ENCODE peak calls at places on chromosomes 2 and 18, in seven cellular contexts. K, V, G, S, J, W and D are unnamed samples.

GRCh38 chr2:168392031-168392430 is 64.0 kb upstream of the CERS6 start:
- DNase-seq in K (no peak), V (peak), G (no peak), S (no peak), J (no peak), W (no peak), D (no peak)

GRCh38 chr2:64866797-64867196 is 122.4 kb upstream of the SLC1A4 start:
- DNase-seq in K (no peak), V (peak), G (no peak), S (peak), J (peak), W (no peak), D (no peak)

GRCh38 chr2:83168377-83168776 is 1290.7 kb downstream of the SUCLG1 start:
- DNase-seq in K (no peak), V (no peak), G (no peak), S (no peak), J (no peak), W (no peak), D (no peak)

GRCh38 chr2:199977984-199978415 is 22.6 kb downstream of the MAIP1 start:
- DNase-seq in K (peak), V (peak), G (no peak), S (peak), J (peak), W (no peak), D (no peak)

GRCh38 chr2:144998435-144998834 is 478.5 kb upstream of the ZEB2 start:
- DNase-seq in K (no peak), V (no peak), G (no peak), S (peak), J (no peak), W (no peak), D (no peak)

GRCh38 chr2:174341995-174342571 is 7.3 kb downstream of the SP9 start:
- DNase-seq in K (no peak), V (no peak), G (no peak), S (no peak), J (no peak), W (peak), D (no peak)

GRCh38 chr2:142321706-142322280 is 191.0 kb upstream of the LRP1B start:
- DNase-seq in K (no peak), V (peak), G (no peak), S (no peak), J (no peak), W (no peak), D (no peak)

GRCh38 chr2:124325667-124326425 is 300.8 kb downstream of the CNTNAP5 start:
- DNase-seq in K (no peak), V (no peak), G (no peak), S (peak), J (no peak), W (no peak), D (no peak)

GRCh38 chr18:59233017-59233410 is 13.1 kb downstream of the GRP start:
- DNase-seq in K (no peak), V (no peak), G (no peak), S (no peak), J (no peak), W (no peak), D (no peak)

GRCh38 chr18:25538175-25538922 is 186.4 kb upstream of the ZNF521 start:
- DNase-seq in K (no peak), V (no peak), G (no peak), S (no peak), J (no peak), W (no peak), D (no peak)

GRCh38 chr18:1438458-1438910 is 533.8 kb downstream of the ADCYAP1 start:
- DNase-seq in K (no peak), V (no peak), G (no peak), S (peak), J (no peak), W (no peak), D (no peak)

GRCh38 chr2:107618769-107619168 is 207.9 kb upstream of the RGPD4 start:
- DNase-seq in K (no peak), V (no peak), G (no peak), S (no peak), J (no peak), W (no peak), D (no peak)

GRCh38 chr2:187390891-187391290 is 57.2 kb downstream of the CALCRL start:
- DNase-seq in K (peak), V (peak), G (no peak), S (peak), J (no peak), W (no peak), D (no peak)

GRCh38 chr2:1602359-1603010 is 141.8 kb downstream of the PXDN start:
- DNase-seq in K (no peak), V (no peak), G (no peak), S (no peak), J (no peak), W (no peak), D (no peak)

GRCh38 chr2:40625849-40626248 is 174.0 kb upstream of the SLC8A1 start:
- DNase-seq in K (no peak), V (peak), G (no peak), S (peak), J (no peak), W (no peak), D (no peak)

GRCh38 chr2:96856776-96857673 is 791 bp downstream of the ANKRD39 start:
- DNase-seq in K (no peak), V (no peak), G (no peak), S (no peak), J (peak), W (peak), D (no peak)

GRCh38 chr18:26190506-26190905 is 35.7 kb upstream of the TAF4B start:
- DNase-seq in K (no peak), V (no peak), G (no peak), S (no peak), J (peak), W (no peak), D (no peak)

GRCh38 chr18:60508108-60508507 is 135.5 kb upstream of the MC4R start:
- DNase-seq in K (no peak), V (no peak), G (no peak), S (no peak), J (no peak), W (no peak), D (no peak)

GRCh38 chr2:208984376-208985100 is 439.3 kb upstream of the MAP2 start:
- DNase-seq in K (peak), V (peak), G (no peak), S (no peak), J (no peak), W (no peak), D (no peak)

GRCh38 chr2:232543928-232544631 is 4.6 kb downstream of the CHRNG start:
- DNase-seq in K (no peak), V (no peak), G (no peak), S (no peak), J (no peak), W (no peak), D (no peak)

GRCh38 chr2:66171530-66171929 is 263.4 kb upstream of the MEIS1 start:
- DNase-seq in K (no peak), V (no peak), G (no peak), S (no peak), J (no peak), W (no peak), D (no peak)

GRCh38 chr2:21822505-21822904 is 698.7 kb downstream of the TDRD15 start:
- DNase-seq in K (no peak), V (no peak), G (no peak), S (no peak), J (no peak), W (no peak), D (no peak)

GRCh38 chr2:205656426-205656795 is 25.9 kb upstream of the NRP2 start:
- DNase-seq in K (no peak), V (no peak), G (no peak), S (no peak), J (no peak), W (no peak), D (no peak)

GRCh38 chr18:32629292-32629691 is 143.5 kb downstream of the KLHL14 start:
- DNase-seq in K (no peak), V (no peak), G (no peak), S (no peak), J (no peak), W (no peak), D (no peak)

GRCh38 chr2:8433390-8433789 is 248.5 kb upstream of the ID2 start:
- DNase-seq in K (no peak), V (no peak), G (no peak), S (no peak), J (no peak), W (no peak), D (no peak)

GRCh38 chr18:1018211-1018651 is 113.6 kb downstream of the ADCYAP1 start:
- DNase-seq in K (no peak), V (peak), G (no peak), S (peak), J (no peak), W (peak), D (no peak)

GRCh38 chr2:56522605-56523089 is 338.9 kb downstream of the CCDC85A start:
- DNase-seq in K (peak), V (peak), G (no peak), S (peak), J (no peak), W (no peak), D (no peak)

GRCh38 chr18:3906072-3906471 is 456.1 kb downstream of the TGIF1 start:
- DNase-seq in K (no peak), V (peak), G (no peak), S (no peak), J (no peak), W (no peak), D (no peak)

GRCh38 chr2:136008205-136008865 is 22.9 kb upstream of the DARS1 start:
- DNase-seq in K (no peak), V (no peak), G (peak), S (no peak), J (peak), W (no peak), D (no peak)

GRCh38 chr2:192960945-192961344 is 766.2 kb upstream of the TMEFF2 start:
- DNase-seq in K (no peak), V (peak), G (no peak), S (no peak), J (no peak), W (no peak), D (no peak)

GRCh38 chr18:55401638-55402191 is 186.3 kb downstream of the TCF4 start:
- DNase-seq in K (no peak), V (peak), G (no peak), S (no peak), J (no peak), W (peak), D (no peak)

GRCh38 chr18:72762505-72763122 is 105.2 kb downstream of the NETO1 start:
- DNase-seq in K (peak), V (peak), G (no peak), S (peak), J (no peak), W (peak), D (no peak)

GRCh38 chr2:61978522-61978921 is 73.0 kb downstream of the COMMD1 start:
- DNase-seq in K (no peak), V (no peak), G (no peak), S (no peak), J (peak), W (no peak), D (no peak)

GRCh38 chr2:16900405-16901025 is 234.9 kb upstream of the CYRIA start:
- DNase-seq in K (peak), V (peak), G (no peak), S (peak), J (no peak), W (peak), D (no peak)

GRCh38 chr2:152743004-152743403 is 24.6 kb downstream of the ARL6IP6 start:
- DNase-seq in K (no peak), V (no peak), G (no peak), S (peak), J (no peak), W (no peak), D (no peak)

GRCh38 chr18:55054591-55054990 is 95.3 kb upstream of the CCDC68 start:
- DNase-seq in K (no peak), V (peak), G (no peak), S (no peak), J (no peak), W (no peak), D (no peak)

GRCh38 chr2:160353166-160353565 is 140.4 kb downstream of the RBMS1 start:
- DNase-seq in K (peak), V (no peak), G (no peak), S (peak), J (no peak), W (no peak), D (no peak)
- TF ChIP-seq CTCF in K (peak), V (no peak), G (no peak), S (peak), J (peak), W (peak), D (no peak)

DNA sequence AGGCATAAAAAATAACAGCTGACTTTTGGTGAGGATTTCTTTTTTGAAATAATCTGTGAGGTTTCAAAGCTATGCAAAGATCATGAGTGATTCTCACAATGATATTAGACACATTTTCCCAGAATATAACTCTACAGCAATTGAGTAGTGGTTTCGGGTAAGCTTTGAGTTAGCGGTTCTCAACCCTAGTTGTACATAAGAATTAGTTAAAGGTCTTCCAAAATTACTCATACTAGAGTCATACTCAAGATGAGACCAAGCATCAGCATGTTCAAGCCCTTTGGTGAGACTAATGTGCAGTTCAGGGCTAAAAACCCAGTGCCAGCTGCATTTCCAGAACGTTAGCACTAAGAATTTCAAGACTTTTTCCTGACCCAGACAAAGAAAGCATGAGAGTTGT is 31.1 kb downstream of the DSG4 start:
- DNase-seq in K (no peak), V (no peak), G (no peak), S (no peak), J (no peak), W (no peak), D (no peak)
- TF ChIP-seq CTCF in K (no peak), V (no peak), G (no peak), S (no peak), J (no peak), W (no peak), D (no peak)

GRCh38 chr18:46567196-46567595 is 89.8 kb downstream of the LOXHD1 start:
- DNase-seq in K (no peak), V (no peak), G (no peak), S (no peak), J (no peak), W (no peak), D (no peak)
- TF ChIP-seq CTCF in K (no peak), V (no peak), G (no peak), S (no peak), J (no peak), W (no peak), D (no peak)

DNA sequence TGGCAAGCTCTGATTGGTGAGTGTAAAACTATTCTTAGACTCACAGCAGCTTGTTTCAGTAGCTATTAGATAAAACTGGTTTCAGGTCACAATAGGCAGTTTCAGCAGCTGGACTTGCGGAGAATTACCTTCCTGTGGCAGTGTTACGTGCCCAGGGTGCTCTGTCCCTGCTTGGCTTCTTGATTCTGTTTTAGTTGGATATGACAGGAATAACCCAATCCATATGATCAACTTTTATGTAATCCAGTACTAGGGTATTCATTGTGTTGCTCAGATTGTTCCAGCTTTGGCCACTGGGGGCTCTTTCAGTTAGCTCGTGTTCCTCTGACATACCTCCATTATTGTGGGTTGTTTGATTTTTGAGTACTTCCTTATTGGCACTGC is 43.1 kb downstream of the INPP4A start:
- DNase-seq in K (peak), V (no peak), G (no peak), S (peak), J (peak), W (peak), D (no peak)
- TF ChIP-seq CTCF in K (peak), V (peak), G (peak), S (peak), J (peak), W (peak), D (no peak)

GRCh38 chr2:176678571-176678970 is 409.3 kb downstream of the MTX2 start:
- DNase-seq in K (no peak), V (no peak), G (no peak), S (no peak), J (no peak), W (no peak), D (no peak)

GRCh38 chr2:176680916-176681315 is 411.7 kb downstream of the MTX2 start:
- DNase-seq in K (no peak), V (no peak), G (no peak), S (peak), J (no peak), W (no peak), D (no peak)

GRCh38 chr2:176677746-176678145 is 408.5 kb downstream of the MTX2 start:
- DNase-seq in K (no peak), V (no peak), G (no peak), S (no peak), J (no peak), W (no peak), D (no peak)

GRCh38 chr2:176681584-176682115 is 412.4 kb downstream of the MTX2 start:
- DNase-seq in K (no peak), V (no peak), G (no peak), S (no peak), J (no peak), W (no peak), D (no peak)

GRCh38 chr2:176679306-176679705 is 410.1 kb downstream of the MTX2 start:
- DNase-seq in K (no peak), V (no peak), G (no peak), S (no peak), J (no peak), W (no peak), D (no peak)
- TF ChIP-seq CTCF in K (no peak), V (no peak), G (no peak), S (no peak), J (no peak), W (peak), D (no peak)

GRCh38 chr2:158723921-158724802 is 71.0 kb upstream of the DAPL1 start:
- DNase-seq in K (peak), V (no peak), G (peak), S (peak), J (no peak), W (peak), D (no peak)
- TF ChIP-seq CTCF in K (peak), V (no peak), G (peak), S (no peak), J (no peak), W (peak), D (no peak)

DNA sequence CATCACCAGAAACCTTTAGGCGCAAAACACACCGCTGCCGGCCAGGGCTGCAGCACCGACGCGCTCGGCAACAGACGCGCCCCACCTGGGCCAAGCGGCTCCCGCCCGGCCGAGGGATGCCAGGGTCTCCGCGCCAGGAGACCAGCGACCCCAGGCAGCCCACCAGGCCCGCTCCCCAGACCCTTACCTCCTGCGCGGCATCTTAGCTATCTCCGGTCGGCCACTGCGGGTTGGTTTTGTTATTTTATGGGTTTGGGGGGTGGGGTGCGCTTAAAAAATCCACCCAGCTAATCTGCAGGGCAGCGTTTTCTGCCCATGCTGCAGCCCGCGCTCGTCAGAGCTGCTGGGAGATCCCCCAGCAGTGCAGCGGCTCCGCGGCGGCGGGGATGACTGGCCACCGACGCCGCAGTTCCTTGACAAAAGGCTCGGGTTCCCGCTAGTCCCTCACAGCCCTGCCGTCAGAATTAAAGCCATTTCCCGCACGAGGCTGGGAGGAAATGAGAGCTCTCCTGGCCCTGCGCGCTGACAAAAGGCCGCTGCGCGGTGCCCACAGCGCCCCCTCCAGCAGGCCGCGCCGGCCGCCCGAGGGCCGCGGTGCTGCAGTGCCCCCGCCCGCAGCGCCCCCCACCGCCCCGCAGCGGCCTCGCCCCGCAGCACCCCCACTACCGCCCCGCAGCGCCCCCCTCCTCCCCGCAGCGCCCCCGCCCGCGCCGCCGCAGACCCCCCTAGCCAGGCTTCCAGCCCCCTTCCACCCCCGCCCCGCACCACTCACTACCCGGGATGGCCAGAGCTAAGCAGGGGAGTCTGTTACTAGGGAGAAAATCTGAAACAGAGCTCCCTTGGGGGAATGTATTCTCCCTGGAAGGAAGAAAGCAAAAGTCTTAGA is at the start of gene ADD2:
- DNase-seq in K (no peak), V (peak), G (no peak), S (peak), J (peak), W (peak), D (no peak)
- TF ChIP-seq CTCF in K (no peak), V (no peak), G (no peak), S (no peak), J (no peak), W (peak), D (no peak)

GRCh38 chr2:11534078-11534745 is 367 bp downstream of the GREB1 start:
- DNase-seq in K (no peak), V (no peak), G (peak), S (no peak), J (no peak), W (no peak), D (no peak)

GRCh38 chr2:11535899-11536344 is 2.1 kb downstream of the GREB1 start:
- DNase-seq in K (no peak), V (no peak), G (peak), S (no peak), J (no peak), W (no peak), D (no peak)

GRCh38 chr2:11533278-11534077 is at the start of gene GREB1:
- DNase-seq in K (no peak), V (no peak), G (no peak), S (peak), J (no peak), W (no peak), D (no peak)

GRCh38 chr2:11532434-11533055 is 1.3 kb upstream of the GREB1 start:
- DNase-seq in K (no peak), V (peak), G (peak), S (peak), J (no peak), W (no peak), D (no peak)

GRCh38 chr2:11534746-11535484 is 1.1 kb downstream of the GREB1 start:
- DNase-seq in K (no peak), V (no peak), G (peak), S (no peak), J (no peak), W (peak), D (no peak)
- TF ChIP-seq CTCF in K (no peak), V (no peak), G (no peak), S (peak), J (no peak), W (peak), D (no peak)

GRCh38 chr18:48875942-48876511 is 74.7 kb downstream of the SMAD7 start:
- DNase-seq in K (no peak), V (peak), G (no peak), S (no peak), J (no peak), W (peak), D (no peak)
- TF ChIP-seq CTCF in K (no peak), V (no peak), G (no peak), S (no peak), J (no peak), W (no peak), D (no peak)